ENCODE peak calls at places on chromosome 20, in four cellular contexts. One of them, this sample, is unnamed.

GRCh38 chr20:10551732-10552724 is 116.9 kb downstream of the SLX4IP start:
- DNase-seq in H1: no peak
- DNase-seq in cardiac muscle cell: peak; percentile 15
- DNase-seq in right lobe of liver: no peak
- DNase-seq in this sample: no peak

GRCh38 chr20:46400253-46400652 is 6.2 kb downstream of the ELMO2 start:
- DNase-seq in cardiac muscle cell: peak; percentile 90
- DNase-seq in H1: no peak
- DNase-seq in right lobe of liver: no peak
- DNase-seq in this sample: no peak

GRCh38 chr20:497979-498378 is 35.6 kb upstream of the TBC1D20 start:
- DNase-seq in right lobe of liver: no peak
- DNase-seq in cardiac muscle cell: no peak
- DNase-seq in H1: no peak
- DNase-seq in this sample: no peak

GRCh38 chr20:21019831-21020655 is 86.1 kb downstream of the LINC00237 start:
- DNase-seq in cardiac muscle cell: no peak
- DNase-seq in H1: peak; percentile 48
- DNase-seq in right lobe of liver: no peak
- DNase-seq in this sample: no peak

GRCh38 chr20:2252419-2253060 is 43.3 kb upstream of the TGM3 start:
- DNase-seq in cardiac muscle cell: no peak
- DNase-seq in H1: no peak
- DNase-seq in right lobe of liver: no peak
- DNase-seq in this sample: no peak

GRCh38 chr20:25077610-25078169 is 4.3 kb downstream of the VSX1 start:
- DNase-seq in H1: peak; percentile 47
- DNase-seq in right lobe of liver: peak; percentile 86
- DNase-seq in cardiac muscle cell: peak; percentile 58
- DNase-seq in this sample: no peak

GRCh38 chr20:3681931-3682820 is at the start of gene ADAM33:
- DNase-seq in right lobe of liver: no peak
- DNase-seq in H1: peak; percentile 78
- DNase-seq in cardiac muscle cell: peak; percentile 57
- DNase-seq in this sample: no peak

GRCh38 chr20:35601021-35601973 is 14.3 kb upstream of the SPAG4 start:
- DNase-seq in right lobe of liver: peak; percentile 75
- DNase-seq in H1: peak; percentile 91
- DNase-seq in cardiac muscle cell: peak; percentile 83
- DNase-seq in this sample: peak; percentile 75

GRCh38 chr20:46558511-46558959 is 8.1 kb upstream of the OCSTAMP start:
- DNase-seq in cardiac muscle cell: peak; percentile 70
- DNase-seq in right lobe of liver: no peak
- DNase-seq in H1: no peak
- DNase-seq in this sample: no peak

GRCh38 chr20:61685462-61685861 is 380.2 kb downstream of the TAF4 start:
- DNase-seq in H1: no peak
- DNase-seq in cardiac muscle cell: no peak
- DNase-seq in right lobe of liver: no peak
- DNase-seq in this sample: no peak

GRCh38 chr20:25984933-25985332 is 288.3 kb upstream of the ZNF337 start:
- DNase-seq in right lobe of liver: no peak
- DNase-seq in H1: no peak
- DNase-seq in cardiac muscle cell: peak; percentile 74
- DNase-seq in this sample: peak; percentile 79

GRCh38 chr20:16803965-16804792 is 56.0 kb downstream of the OTOR start:
- DNase-seq in H1: peak; percentile 88
- DNase-seq in right lobe of liver: peak; percentile 54
- DNase-seq in cardiac muscle cell: peak; percentile 56
- DNase-seq in this sample: peak; percentile 63

GRCh38 chr20:50520222-50520877 is 10.2 kb downstream of the PTPN1 start:
- DNase-seq in cardiac muscle cell: no peak
- DNase-seq in right lobe of liver: no peak
- DNase-seq in H1: no peak
- DNase-seq in this sample: no peak

GRCh38 chr20:2151805-2152727 is 50.4 kb downstream of the STK35 start:
- DNase-seq in H1: no peak
- DNase-seq in right lobe of liver: no peak
- DNase-seq in cardiac muscle cell: peak; percentile 38
- DNase-seq in this sample: peak; percentile 32

GRCh38 chr20:60500038-60500701 is 541.9 kb downstream of the CDH26 start:
- DNase-seq in right lobe of liver: no peak
- DNase-seq in H1: no peak
- DNase-seq in cardiac muscle cell: no peak
- DNase-seq in this sample: no peak

GRCh38 chr20:8244637-8245036 is 112.6 kb downstream of the PLCB1 start:
- DNase-seq in right lobe of liver: no peak
- DNase-seq in cardiac muscle cell: peak; percentile 92
- DNase-seq in H1: no peak
- DNase-seq in this sample: no peak

GRCh38 chr20:38460040-38460623 is 12.5 kb upstream of the RALGAPB start:
- DNase-seq in right lobe of liver: no peak
- DNase-seq in H1: no peak
- DNase-seq in cardiac muscle cell: peak; percentile 92
- DNase-seq in this sample: peak; percentile 49

GRCh38 chr20:50188879-50189680 is 1.6 kb upstream of the CEBPB start:
- DNase-seq in cardiac muscle cell: no peak
- DNase-seq in H1: no peak
- DNase-seq in right lobe of liver: peak; percentile 98
- DNase-seq in this sample: no peak

GRCh38 chr20:18218249-18218648 is 70.1 kb upstream of the ZNF133 start:
- DNase-seq in cardiac muscle cell: no peak
- DNase-seq in right lobe of liver: no peak
- DNase-seq in H1: no peak
- DNase-seq in this sample: no peak

GRCh38 chr20:64006490-64006889 is 25.6 kb downstream of the PRPF6 start:
- DNase-seq in right lobe of liver: no peak
- DNase-seq in H1: no peak
- DNase-seq in cardiac muscle cell: no peak
- DNase-seq in this sample: no peak

GRCh38 chr20:208937-209566 is 18.0 kb upstream of the DEFB129 start:
- DNase-seq in H1: no peak
- DNase-seq in cardiac muscle cell: peak; percentile 81
- DNase-seq in right lobe of liver: no peak
- DNase-seq in this sample: peak; percentile 10

GRCh38 chr20:62344782-62345181 is 22.3 kb downstream of the LAMA5 start:
- DNase-seq in H1: no peak
- DNase-seq in right lobe of liver: no peak
- DNase-seq in cardiac muscle cell: no peak
- DNase-seq in this sample: no peak

GRCh38 chr20:50460608-50461268 is 49.4 kb upstream of the PTPN1 start:
- DNase-seq in cardiac muscle cell: peak; percentile 90
- DNase-seq in H1: peak; percentile 99
- DNase-seq in right lobe of liver: peak; percentile 92
- DNase-seq in this sample: peak; percentile 86

GRCh38 chr20:62313460-62314338 is 10.9 kb downstream of the ADRM1 start:
- DNase-seq in H1: no peak
- DNase-seq in right lobe of liver: no peak
- DNase-seq in cardiac muscle cell: no peak
- DNase-seq in this sample: no peak

GRCh38 chr20:63208346-63208924 is 7.5 kb downstream of the YTHDF1 start:
- DNase-seq in cardiac muscle cell: no peak
- DNase-seq in H1: no peak
- DNase-seq in right lobe of liver: no peak
- DNase-seq in this sample: no peak

GRCh38 chr20:63226020-63226943 is 9.4 kb upstream of the BIRC7 start:
- DNase-seq in cardiac muscle cell: no peak
- DNase-seq in H1: no peak
- DNase-seq in right lobe of liver: no peak
- DNase-seq in this sample: no peak

GRCh38 chr20:11218035-11218680 is 544.4 kb upstream of the JAG1 start:
- DNase-seq in cardiac muscle cell: no peak
- DNase-seq in H1: no peak
- DNase-seq in right lobe of liver: no peak
- DNase-seq in this sample: no peak

GRCh38 chr20:39775110-39775509 is 813.0 kb downstream of the DHX35 start:
- DNase-seq in cardiac muscle cell: peak; percentile 60
- DNase-seq in right lobe of liver: no peak
- DNase-seq in H1: no peak
- DNase-seq in this sample: no peak

GRCh38 chr20:13029687-13030510 is 21.1 kb downstream of the SPTLC3 start:
- DNase-seq in cardiac muscle cell: peak; percentile 84
- DNase-seq in H1: no peak
- DNase-seq in right lobe of liver: no peak
- DNase-seq in this sample: no peak

GRCh38 chr20:38278763-38279162 is 18.2 kb upstream of the KIAA1755 start:
- DNase-seq in H1: no peak
- DNase-seq in right lobe of liver: peak; percentile 12
- DNase-seq in cardiac muscle cell: no peak
- DNase-seq in this sample: no peak

GRCh38 chr20:64222273-64222672 is 33.3 kb upstream of the PCMTD2 start:
- DNase-seq in H1: no peak
- DNase-seq in right lobe of liver: peak; percentile 82
- DNase-seq in cardiac muscle cell: no peak
- DNase-seq in this sample: no peak

GRCh38 chr20:24480523-24480922 is 11.1 kb downstream of the SYNDIG1 start:
- DNase-seq in cardiac muscle cell: no peak
- DNase-seq in H1: no peak
- DNase-seq in right lobe of liver: no peak
- DNase-seq in this sample: no peak

GRCh38 chr20:37192137-37192854 is 12.9 kb upstream of the MROH8 start:
- DNase-seq in right lobe of liver: peak; percentile 92
- DNase-seq in cardiac muscle cell: peak; percentile 95
- DNase-seq in H1: peak; percentile 87
- DNase-seq in this sample: peak; percentile 87

GRCh38 chr20:37195018-37195417 is 15.7 kb upstream of the MROH8 start:
- DNase-seq in cardiac muscle cell: no peak
- DNase-seq in right lobe of liver: no peak
- DNase-seq in H1: no peak
- DNase-seq in this sample: no peak

GRCh38 chr20:37194616-37195015 is 15.3 kb upstream of the MROH8 start:
- DNase-seq in H1: no peak
- DNase-seq in cardiac muscle cell: no peak
- DNase-seq in right lobe of liver: no peak
- DNase-seq in this sample: peak; percentile 26

GRCh38 chr20:37193821-37194220 is 14.5 kb upstream of the MROH8 start:
- DNase-seq in right lobe of liver: no peak
- DNase-seq in H1: no peak
- DNase-seq in cardiac muscle cell: no peak
- DNase-seq in this sample: no peak

GRCh38 chr20:37193226-37193625 is 13.9 kb upstream of the MROH8 start:
- DNase-seq in right lobe of liver: no peak
- DNase-seq in cardiac muscle cell: no peak
- DNase-seq in H1: no peak
- DNase-seq in this sample: no peak
- H3K4me3 ChIP-seq in right lobe of liver: no peak overlapping the region
- H3K4me3 ChIP-seq in cardiac muscle cell: no peak overlapping the region
- H3K4me3 ChIP-seq in H1: no peak overlapping the region
- H3K4me3 ChIP-seq in this sample: no peak overlapping the region

DNA sequence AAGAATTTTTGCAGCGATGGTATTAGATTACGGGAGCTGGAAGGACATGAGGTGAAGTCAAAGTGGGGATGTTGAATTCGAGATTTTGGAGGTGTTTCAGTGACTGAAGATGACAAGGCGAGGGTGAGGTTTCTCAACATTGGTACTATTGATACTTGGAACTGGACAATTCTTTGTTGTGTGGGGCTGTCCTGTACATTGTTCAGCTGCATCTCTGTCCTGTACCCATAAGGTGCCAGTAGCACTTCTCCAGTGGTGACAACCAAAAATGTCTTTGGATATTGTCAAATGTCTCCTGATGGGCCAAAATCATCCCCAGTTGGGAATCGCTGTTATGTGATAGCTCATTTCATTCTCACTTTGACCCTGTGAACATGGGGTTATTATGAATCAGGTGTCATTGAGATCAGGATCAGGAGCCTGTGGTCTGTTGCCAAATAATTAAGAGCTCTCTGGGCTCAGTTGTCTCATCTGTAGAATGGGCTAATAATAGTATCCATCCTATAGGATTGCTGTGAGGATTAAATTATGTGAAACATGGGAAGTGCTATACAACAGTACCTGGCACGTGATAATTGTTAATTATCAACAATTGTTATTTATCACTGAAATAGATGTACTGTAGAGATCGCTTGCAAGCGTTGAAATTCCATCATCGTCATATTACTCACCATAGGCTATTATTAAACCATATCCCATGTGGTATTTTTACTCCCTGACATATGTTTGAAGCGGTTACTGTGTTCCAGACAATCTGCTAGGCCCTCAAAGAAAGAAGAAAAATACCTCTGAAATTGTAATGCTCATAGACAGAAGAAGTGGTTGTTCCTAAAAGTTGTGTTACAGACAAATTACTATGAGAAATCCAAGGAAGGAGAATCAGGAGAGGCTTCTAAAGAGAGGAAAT is 48.5 kb upstream of the TTPAL start:
- DNase-seq in H1: no peak
- DNase-seq in cardiac muscle cell: no peak
- DNase-seq in right lobe of liver: no peak
- DNase-seq in this sample: no peak
- H3K4me1 ChIP-seq in H1: no peaks in the 10 kb centered on the region
- H3K4me1 ChIP-seq in cardiac muscle cell: no peaks in the 10 kb centered on the region
- H3K4me1 ChIP-seq in right lobe of liver: peaks cover 19% of the 10 kb centered on the region
- H3K4me1 ChIP-seq in this sample: no peaks in the 10 kb centered on the region

DNA sequence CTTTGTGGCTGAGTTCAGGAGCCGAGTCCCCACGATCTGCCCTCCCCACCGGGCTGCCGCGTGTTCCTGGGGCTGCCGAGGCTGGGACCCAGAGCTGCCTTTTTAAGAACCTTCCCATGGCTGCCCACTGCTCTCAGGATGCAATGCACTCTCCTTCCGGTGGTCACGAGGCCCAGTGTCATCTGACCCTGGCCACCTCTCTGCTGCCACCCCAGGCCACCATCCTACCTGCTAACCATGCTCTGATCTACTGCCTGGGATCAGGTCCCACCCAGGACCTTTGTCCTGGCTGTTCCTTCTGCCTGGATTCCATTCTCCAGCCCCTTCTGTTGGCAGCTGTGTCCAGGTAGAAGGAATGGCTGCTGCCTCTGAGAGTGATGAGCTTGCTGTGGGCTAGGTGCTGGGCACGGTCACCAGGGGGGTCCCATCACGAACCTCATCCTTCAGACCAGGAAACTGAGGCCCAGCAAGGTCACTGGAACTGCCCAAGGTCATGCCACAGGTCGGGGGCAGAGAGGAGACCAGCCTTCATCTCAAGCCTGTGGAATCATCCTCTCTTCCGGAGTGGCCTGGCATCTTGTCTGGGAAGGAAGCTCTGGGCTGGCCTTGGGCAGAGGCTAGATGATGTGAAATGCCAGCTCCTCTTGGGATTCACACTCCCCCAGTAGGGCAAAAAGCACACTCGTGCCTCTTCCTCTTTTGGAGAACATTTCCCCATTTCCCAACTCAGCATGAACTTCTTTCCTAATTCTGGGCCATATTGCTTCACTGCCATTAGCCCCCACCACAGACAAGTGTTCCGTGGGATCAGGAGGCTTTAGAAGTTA is 20.5 kb downstream of the PCK1 start:
- DNase-seq in H1: no peak
- DNase-seq in cardiac muscle cell: no peak
- DNase-seq in right lobe of liver: no peak
- DNase-seq in this sample: no peak
- TF ChIP-seq CTCF in H1: no peak
- TF ChIP-seq CTCF in cardiac muscle cell: no peak
- TF ChIP-seq CTCF in right lobe of liver: no peak
- TF ChIP-seq CTCF in this sample: no peak

GRCh38 chr20:55251170-55251569 is 754.1 kb downstream of the CBLN4 start:
- DNase-seq in cardiac muscle cell: no peak
- DNase-seq in right lobe of liver: no peak
- DNase-seq in H1: no peak
- DNase-seq in this sample: no peak
- H3K4me3 ChIP-seq in cardiac muscle cell: no peak overlapping the region
- H3K4me3 ChIP-seq in right lobe of liver: no peak overlapping the region
- H3K4me3 ChIP-seq in H1: no peak overlapping the region
- H3K4me3 ChIP-seq in this sample: no peak overlapping the region

GRCh38 chr20:59031326-59032022 is 661 bp downstream of the ATP5F1E start:
- DNase-seq in H1: no peak
- DNase-seq in right lobe of liver: no peak
- DNase-seq in cardiac muscle cell: peak; percentile 10
- DNase-seq in this sample: no peak
- H3K4me1 ChIP-seq in H1: peaks cover 2% of the 10 kb centered on the region
- H3K4me1 ChIP-seq in right lobe of liver: peaks cover 23% of the 10 kb centered on the region
- H3K4me1 ChIP-seq in cardiac muscle cell: peaks cover 24% of the 10 kb centered on the region
- H3K4me1 ChIP-seq in this sample: peaks cover 2% of the 10 kb centered on the region